ENCODE peak calls at places on chromosomes 1 and 21, in seven cellular contexts. O is fibroblast of lung, G is endothelial cell of umbilical vein, J is GM23248, L is neural progenitor cell, Q is neuronal stem cell, I is K562. Z is an unnamed sample.

GRCh38 chr1:169368406-169368769 is 393 bp downstream of the BLZF1 start:
- DNase-seq in O (no peak), G (peak), J (peak), L (peak), Q (no peak), I (peak), Z (peak)

GRCh38 chr1:94675373-94675772 is 133.8 kb upstream of the F3 start:
- DNase-seq in O (peak), G (no peak), J (no peak), L (no peak), Q (no peak), I (no peak), Z (no peak)

GRCh38 chr1:63523738-63524137 is 413 bp downstream of the EFCAB7 start:
- DNase-seq in O (no peak), G (no peak), J (peak), L (peak), Q (no peak), I (peak), Z (no peak)

GRCh38 chr1:197268012-197268411 is at the start of gene CRB1:
- DNase-seq in O (peak), G (no peak), J (peak), L (peak), Q (peak), I (no peak), Z (no peak)

GRCh38 chr1:1418464-1419362 is 2.4 kb downstream of the ANKRD65 start:
- DNase-seq in O (no peak), G (no peak), J (no peak), L (no peak), Q (no peak), I (no peak), Z (no peak)

GRCh38 chr1:107153033-107153432 is 12.2 kb downstream of the NTNG1 start:
- DNase-seq in O (no peak), G (no peak), J (no peak), L (no peak), Q (no peak), I (no peak), Z (no peak)

GRCh38 chr1:15501208-15502032 is 22.6 kb downstream of the CASP9 start:
- DNase-seq in O (peak), G (peak), J (peak), L (peak), Q (peak), I (peak), Z (peak)

GRCh38 chr1:234564035-234565029 is 45.6 kb downstream of the IRF2BP2 start:
- DNase-seq in O (peak), G (peak), J (peak), L (no peak), Q (no peak), I (no peak), Z (no peak)

GRCh38 chr1:147895123-147895522 is 7.5 kb upstream of the GJA8 start:
- DNase-seq in O (no peak), G (no peak), J (peak), L (no peak), Q (no peak), I (no peak), Z (no peak)

GRCh38 chr1:147892731-147893214 is 9.8 kb upstream of the GJA8 start:
- DNase-seq in O (peak), G (peak), J (peak), L (peak), Q (no peak), I (peak), Z (peak)

GRCh38 chr1:147897030-147897756 is 5.4 kb upstream of the GJA8 start:
- DNase-seq in O (no peak), G (no peak), J (no peak), L (peak), Q (peak), I (no peak), Z (no peak)

GRCh38 chr1:147902183-147902845 is at the start of gene GJA8:
- DNase-seq in O (no peak), G (no peak), J (no peak), L (no peak), Q (no peak), I (no peak), Z (no peak)

GRCh38 chr1:147897789-147898188 is 4.8 kb upstream of the GJA8 start:
- DNase-seq in O (no peak), G (no peak), J (no peak), L (no peak), Q (no peak), I (no peak), Z (no peak)
- H3K4me2 ChIP-seq in O (no peak), G (no peak), J (no peak), L (peak), Q (no peak), I (no peak), Z (no peak)

GRCh38 chr1:51962486-51963356 is 27.8 kb downstream of the RAB3B start:
- DNase-seq in O (no peak), G (peak), J (peak), L (no peak), Q (no peak), I (no peak), Z (no peak)
- H3K9ac ChIP-seq in O (no peak), G (no peak), J (peak), L (no peak), Q (no peak), I (no peak), Z (no peak)

GRCh38 chr1:115229016-115229415 is 109.0 kb downstream of the NGF start:
- DNase-seq in O (no peak), G (no peak), J (no peak), L (no peak), Q (no peak), I (no peak), Z (no peak)

GRCh38 chr1:115228191-115228590 is 109.9 kb downstream of the NGF start:
- DNase-seq in O (no peak), G (no peak), J (no peak), L (no peak), Q (no peak), I (no peak), Z (no peak)

GRCh38 chr1:115230281-115230680 is 107.8 kb downstream of the NGF start:
- DNase-seq in O (no peak), G (no peak), J (no peak), L (no peak), Q (no peak), I (no peak), Z (no peak)

GRCh38 chr1:115225993-115226700 is 111.9 kb downstream of the NGF start:
- DNase-seq in O (no peak), G (no peak), J (no peak), L (no peak), Q (no peak), I (no peak), Z (no peak)

GRCh38 chr1:115227683-115228082 is 110.4 kb downstream of the NGF start:
- DNase-seq in O (peak), G (no peak), J (peak), L (no peak), Q (no peak), I (no peak), Z (no peak)
- H2AFZ ChIP-seq in O (no peak), G (no peak), J (peak), L (no peak), Q (no peak), I (no peak), Z (no peak)

DNA sequence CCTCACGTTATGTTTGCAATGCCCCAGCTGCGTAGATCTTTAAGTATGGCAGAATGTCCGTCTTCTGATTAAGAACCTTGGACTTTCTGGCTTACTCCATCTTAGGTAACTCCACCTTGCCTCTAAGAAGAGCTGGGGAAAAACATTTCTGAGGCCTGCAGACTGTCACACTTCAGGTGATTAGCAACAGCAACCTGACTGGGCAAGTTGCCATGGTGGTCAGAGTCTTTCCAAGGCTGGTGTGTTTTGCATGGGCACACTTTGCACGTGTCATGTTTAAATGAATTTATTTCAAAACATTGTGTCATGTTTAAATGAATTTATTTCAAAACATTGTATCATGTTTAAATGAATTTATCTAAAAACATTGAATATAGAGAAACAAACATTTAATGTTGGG is 811 bp downstream of the KPRP start:
- DNase-seq in O (no peak), G (no peak), J (no peak), L (no peak), Q (no peak), I (no peak), Z (no peak)
- H3K4me2 ChIP-seq in O (no peak), G (no peak), J (no peak), L (no peak), Q (no peak), I (no peak), Z (no peak)

GRCh38 chr1:108949044-108949443 is 14.2 kb downstream of the CLCC1 start:
- DNase-seq in O (no peak), G (no peak), J (no peak), L (no peak), Q (no peak), I (no peak), Z (no peak)
- H3K9ac ChIP-seq in O (no peak), G (no peak), J (no peak), L (no peak), Q (no peak), I (no peak), Z (no peak)

GRCh38 chr21:42227909-42228708 is 9.2 kb downstream of the ABCG1 start:
- DNase-seq in O (peak), G (peak), J (peak), L (peak), Q (no peak), I (peak), Z (peak)

GRCh38 chr21:42231761-42232160 is 12.8 kb downstream of the ABCG1 start:
- DNase-seq in O (no peak), G (no peak), J (no peak), L (no peak), Q (no peak), I (no peak), Z (no peak)

GRCh38 chr21:42230636-42231035 is 11.7 kb downstream of the ABCG1 start:
- DNase-seq in O (no peak), G (no peak), J (no peak), L (no peak), Q (no peak), I (no peak), Z (no peak)

GRCh38 chr21:42229676-42230075 is 10.7 kb downstream of the ABCG1 start:
- DNase-seq in O (no peak), G (peak), J (no peak), L (no peak), Q (no peak), I (no peak), Z (no peak)

GRCh38 chr21:42228709-42229220 is 9.8 kb downstream of the ABCG1 start:
- DNase-seq in O (no peak), G (no peak), J (no peak), L (no peak), Q (no peak), I (no peak), Z (no peak)
- H2AFZ ChIP-seq in O (no peak), G (no peak), J (no peak), L (no peak), Q (no peak), I (no peak), Z (peak)

GRCh38 chr1:151779852-151780251 is 10.4 kb downstream of the TDRKH start:
- DNase-seq in O (no peak), G (no peak), J (no peak), L (no peak), Q (no peak), I (no peak), Z (no peak)
- H3K4me2 ChIP-seq in O (no peak), G (no peak), J (no peak), L (no peak), Q (no peak), I (no peak), Z (no peak)

GRCh38 chr1:41953291-41953690 is 34.6 kb upstream of the HIVEP3 start:
- DNase-seq in O (no peak), G (no peak), J (no peak), L (no peak), Q (no peak), I (no peak), Z (no peak)

GRCh38 chr1:41958015-41958673 is 39.4 kb upstream of the HIVEP3 start:
- DNase-seq in O (no peak), G (no peak), J (no peak), L (no peak), Q (no peak), I (no peak), Z (no peak)

GRCh38 chr1:41954533-41954944 is 35.8 kb upstream of the HIVEP3 start:
- DNase-seq in O (peak), G (peak), J (peak), L (no peak), Q (no peak), I (no peak), Z (no peak)

GRCh38 chr1:41955461-41956159 is 36.9 kb upstream of the HIVEP3 start:
- DNase-seq in O (peak), G (peak), J (peak), L (peak), Q (peak), I (no peak), Z (peak)

DNA sequence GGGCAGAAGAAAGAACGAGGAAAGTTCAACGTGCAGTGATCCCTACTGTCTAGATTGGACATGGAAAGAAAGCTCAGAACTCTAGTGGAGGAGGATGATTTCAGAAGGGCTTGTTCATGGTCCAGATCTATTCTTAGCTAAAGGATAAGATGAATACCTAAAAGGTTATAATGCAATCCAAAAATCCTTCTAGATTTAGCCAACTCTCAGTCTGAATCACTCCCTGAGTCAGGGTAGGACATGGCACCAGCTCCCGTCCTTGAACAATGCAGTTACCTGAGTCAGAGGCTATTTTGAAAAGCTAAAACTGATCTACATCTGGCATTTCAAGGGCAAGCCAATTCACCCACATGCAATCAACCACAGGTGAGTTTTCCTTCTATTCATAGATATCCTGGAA is 38.8 kb upstream of the HIVEP3 start:
- DNase-seq in O (no peak), G (no peak), J (peak), L (no peak), Q (no peak), I (no peak), Z (no peak)
- H3K9ac ChIP-seq in O (no peak), G (no peak), J (no peak), L (no peak), Q (no peak), I (no peak), Z (no peak)

DNA sequence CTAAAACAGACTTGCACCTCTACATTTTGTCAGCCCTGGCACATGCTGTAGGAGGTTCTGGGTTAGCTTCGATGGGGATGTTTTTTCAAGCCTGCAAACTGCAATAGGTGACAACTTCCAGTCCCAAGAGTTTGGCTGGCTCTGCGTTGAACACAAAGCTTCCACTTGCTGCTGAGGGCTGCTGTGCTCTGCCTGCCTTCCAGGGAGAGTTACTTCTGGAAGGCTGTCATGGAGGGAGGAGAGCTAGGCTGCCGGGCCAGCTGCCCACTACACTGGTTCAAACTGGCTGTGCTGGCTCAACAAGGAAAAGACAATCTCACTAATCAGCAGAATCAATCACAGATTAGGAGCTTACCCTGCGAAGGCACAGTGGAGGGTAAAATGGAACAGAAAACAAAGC is 46.7 kb upstream of the PPP2R5A start:
- DNase-seq in O (peak), G (no peak), J (peak), L (peak), Q (no peak), I (no peak), Z (no peak)
- H2AFZ ChIP-seq in O (no peak), G (peak), J (peak), L (peak), Q (peak), I (peak), Z (no peak)